ENCODE peak calls at places on chromosomes 7 and 10, in four cellular contexts. Q is K562, V is SK-N-SH, M is GM12878. X is an unnamed sample.

GRCh38 chr7:77738871-77739270 is 42.6 kb downstream of the RSBN1L start:
- DNase-seq in M (no peak), Q (no peak), V (no peak), X (no peak)

GRCh38 chr10:52314822-52315552 is 906 bp downstream of the DKK1 start:
- DNase-seq in Q (no peak), M (no peak), V (peak), X (no peak)

GRCh38 chr7:375491-375821 is 85.5 kb downstream of the FOXL3 start:
- DNase-seq in M (no peak), Q (no peak), V (peak), X (no peak)

GRCh38 chr10:79890469-79890868 is 58.4 kb downstream of the SFTPD start:
- DNase-seq in Q (no peak), V (no peak), M (no peak), X (no peak)

GRCh38 chr7:95608344-95609173 is 12.2 kb upstream of the PDK4 start:
- DNase-seq in Q (peak), V (peak), M (peak), X (peak)

GRCh38 chr7:73865738-73866445 is 4.9 kb downstream of the TMEM270 start:
- DNase-seq in Q (peak), V (peak), M (no peak), X (no peak)

GRCh38 chr10:92419740-92420553 is 129.0 kb downstream of the MARCHF5 start:
- DNase-seq in M (no peak), Q (no peak), V (no peak), X (no peak)

GRCh38 chr10:74039561-74040145 is 41.7 kb downstream of the VCL start:
- DNase-seq in V (no peak), Q (peak), M (no peak), X (peak)

GRCh38 chr10:124351481-124352220 is 67.1 kb downstream of the OAT start:
- DNase-seq in M (no peak), V (no peak), Q (no peak), X (no peak)

GRCh38 chr10:107579970-107580369 is 415.5 kb upstream of the SORCS1 start:
- DNase-seq in V (no peak), M (no peak), Q (no peak), X (no peak)

GRCh38 chr7:1965579-1966294 is 267.0 kb downstream of the MAD1L1 start:
- DNase-seq in V (no peak), Q (no peak), M (no peak), X (no peak)

GRCh38 chr7:45088821-45089313 is at the start of gene NACAD:
- DNase-seq in M (no peak), Q (peak), V (peak), X (no peak)

GRCh38 chr10:17001297-17001744 is 128.3 kb downstream of the CUBN start:
- DNase-seq in M (no peak), Q (no peak), V (no peak), X (no peak)

GRCh38 chr10:107790271-107790670 is 625.8 kb upstream of the SORCS1 start:
- DNase-seq in Q (no peak), V (no peak), M (no peak), X (no peak)

GRCh38 chr7:11557627-11558026 is 274.4 kb downstream of the THSD7A start:
- DNase-seq in Q (no peak), M (no peak), V (no peak), X (peak)

GRCh38 chr7:138945169-138945568 is 36.0 kb downstream of the KIAA1549 start:
- DNase-seq in V (no peak), Q (no peak), M (no peak), X (no peak)

GRCh38 chr10:11875499-11876281 is 52.5 kb downstream of the PROSER2 start:
- DNase-seq in M (no peak), Q (peak), V (no peak), X (no peak)

GRCh38 chr10:108443636-108444035 is 1279.1 kb upstream of the SORCS1 start:
- DNase-seq in M (no peak), Q (no peak), V (no peak), X (no peak)

DNA sequence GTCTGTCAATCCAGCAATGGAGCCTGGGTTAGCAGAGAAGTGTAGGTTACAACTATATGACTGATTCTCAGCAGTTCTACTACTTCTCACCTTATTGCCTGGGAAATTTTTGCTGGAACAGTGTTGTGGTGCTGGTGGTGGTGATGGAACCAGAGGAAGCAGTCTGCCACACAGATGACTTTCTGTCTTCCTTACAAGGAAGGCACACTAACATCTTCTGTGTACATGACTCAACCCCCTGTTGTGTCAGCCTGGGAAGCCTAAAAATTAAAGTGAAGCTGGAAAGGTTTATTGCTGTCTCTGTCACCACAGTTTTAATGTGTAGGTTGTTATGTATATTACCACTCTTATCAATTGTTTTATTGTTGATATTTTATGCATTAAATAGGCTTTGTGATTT is 40.3 kb downstream of the ANKRD7 start:
- DNase-seq in V (no peak), Q (no peak), M (no peak), X (no peak)
- TF ChIP-seq GABPA in V (no peak), Q (no peak), M (no peak), X (no peak)

GRCh38 chr7:32891800-32892520 is 400 bp upstream of the KBTBD2 start:
- DNase-seq in M (peak), Q (peak), V (peak), X (peak)
- TF ChIP-seq REST in M (peak), Q (no peak), V (no peak), X (no peak)

GRCh38 chr7:120992272-120993010 is 3.9 kb downstream of the CPED1 start:
- DNase-seq in Q (no peak), M (no peak), V (no peak), X (no peak)

GRCh38 chr7:120993011-120993574 is 4.6 kb downstream of the CPED1 start:
- DNase-seq in V (no peak), Q (no peak), M (no peak), X (no peak)

GRCh38 chr7:120995659-120996058 is 7.1 kb downstream of the CPED1 start:
- DNase-seq in M (no peak), Q (no peak), V (no peak), X (peak)

GRCh38 chr7:120994512-120995363 is 6.2 kb downstream of the CPED1 start:
- DNase-seq in V (no peak), Q (no peak), M (no peak), X (no peak)

GRCh38 chr7:120993575-120994191 is 5.2 kb downstream of the CPED1 start:
- DNase-seq in V (no peak), M (no peak), Q (peak), X (no peak)
- TF ChIP-seq POLR2AphosphoS5 in V (no peak), M (no peak), Q (peak), X (no peak)

GRCh38 chr7:37709631-37710509 is 26.3 kb downstream of the GPR141 start:
- DNase-seq in V (no peak), M (peak), Q (no peak), X (no peak)
- TF ChIP-seq GABPA in V (no peak), M (peak), Q (no peak), X (no peak)

DNA sequence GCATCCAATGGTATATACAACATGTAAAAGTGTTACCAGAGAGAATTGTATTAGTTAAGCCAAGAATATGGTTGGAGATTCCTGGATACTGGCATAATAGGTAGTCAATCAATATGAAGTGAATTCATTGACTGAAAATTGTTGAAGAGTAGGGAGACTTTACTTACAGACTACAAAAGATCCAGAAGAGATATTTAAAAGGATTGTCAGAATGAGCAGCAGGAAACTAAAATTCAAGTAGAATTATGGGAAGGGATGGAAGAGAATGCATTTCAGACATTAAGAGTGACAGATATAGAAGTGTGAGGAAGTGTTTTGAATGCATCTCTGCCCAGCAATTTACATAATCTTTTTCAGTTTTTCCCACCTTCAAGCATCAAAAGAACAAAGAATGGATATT is 62.3 kb upstream of the POM121L12 start:
- DNase-seq in Q (no peak), M (no peak), V (no peak), X (no peak)
- TF ChIP-seq REST in Q (no peak), M (no peak), V (no peak), X (no peak)